ENCODE peak calls at places on chromosome X, in seven cellular contexts. One of them, this sample, is unnamed.

GRCh38 chrX:68147848-68148247 is 285.4 kb downstream of the OPHN1 start:
- DNase-seq in H1: no peak
- DNase-seq in GM12891: no peak
- DNase-seq in GM12892: no peak
- DNase-seq in SK-N-SH: no peak
- DNase-seq in HepG2: no peak
- DNase-seq in GM12878: no peak
- DNase-seq in this sample: no peak

GRCh38 chrX:22196151-22196550 is 76.6 kb upstream of the CBLL2 start:
- DNase-seq in H1: no peak
- DNase-seq in GM12891: no peak
- DNase-seq in GM12892: no peak
- DNase-seq in SK-N-SH: no peak
- DNase-seq in HepG2: no peak
- DNase-seq in GM12878: no peak
- DNase-seq in this sample: no peak

GRCh38 chrX:11053351-11053750 is 57.8 kb upstream of the HCCS start:
- DNase-seq in H1: no peak
- DNase-seq in GM12891: no peak
- DNase-seq in GM12892: no peak
- DNase-seq in SK-N-SH: no peak
- DNase-seq in HepG2: no peak
- DNase-seq in GM12878: no peak
- DNase-seq in this sample: no peak

GRCh38 chrX:3522016-3522690 is 175.7 kb upstream of the MXRA5 start:
- DNase-seq in H1: no peak
- DNase-seq in GM12891: no peak
- DNase-seq in GM12892: no peak
- DNase-seq in SK-N-SH: no peak
- DNase-seq in HepG2: no peak
- DNase-seq in GM12878: no peak
- DNase-seq in this sample: no peak

GRCh38 chrX:45667666-45668065 is 467.0 kb upstream of the DIPK2B start:
- DNase-seq in H1: no peak
- DNase-seq in GM12891: no peak
- DNase-seq in GM12892: no peak
- DNase-seq in SK-N-SH: no peak
- DNase-seq in HepG2: no peak
- DNase-seq in GM12878: no peak
- DNase-seq in this sample: no peak

GRCh38 chrX:80578518-80579105 is 158.4 kb downstream of the TENT5D start:
- DNase-seq in H1: no peak
- DNase-seq in GM12891: no peak
- DNase-seq in GM12892: no peak
- DNase-seq in SK-N-SH: peak
- DNase-seq in HepG2: peak
- DNase-seq in GM12878: no peak
- DNase-seq in this sample: peak

GRCh38 chrX:119622356-119623232 is 16.4 kb upstream of the NKRF start:
- DNase-seq in H1: no peak
- DNase-seq in GM12891: no peak
- DNase-seq in GM12892: no peak
- DNase-seq in SK-N-SH: no peak
- DNase-seq in HepG2: no peak
- DNase-seq in GM12878: no peak
- DNase-seq in this sample: no peak

GRCh38 chrX:119495734-119496520 is 27.7 kb downstream of the SLC25A5 start:
- DNase-seq in H1: no peak
- DNase-seq in GM12891: no peak
- DNase-seq in GM12892: no peak
- DNase-seq in SK-N-SH: no peak
- DNase-seq in HepG2: peak
- DNase-seq in GM12878: no peak
- DNase-seq in this sample: no peak

GRCh38 chrX:10352536-10352935 is 195.8 kb downstream of the CLCN4 start:
- DNase-seq in H1: no peak
- DNase-seq in GM12891: no peak
- DNase-seq in GM12892: no peak
- DNase-seq in SK-N-SH: no peak
- DNase-seq in HepG2: no peak
- DNase-seq in GM12878: no peak
- DNase-seq in this sample: no peak

GRCh38 chrX:72080150-72080549 is 51.6 kb downstream of the RTL5 start:
- DNase-seq in H1: no peak
- DNase-seq in GM12891: no peak
- DNase-seq in GM12892: no peak
- DNase-seq in SK-N-SH: no peak
- DNase-seq in HepG2: no peak
- DNase-seq in GM12878: no peak
- DNase-seq in this sample: no peak

GRCh38 chrX:70434914-70435586 is 9.6 kb upstream of the DLG3 start:
- DNase-seq in H1: no peak
- DNase-seq in GM12891: no peak
- DNase-seq in GM12892: no peak
- DNase-seq in SK-N-SH: no peak
- DNase-seq in HepG2: no peak
- DNase-seq in GM12878: no peak
- DNase-seq in this sample: no peak
- TF ChIP-seq TAF1 in H1: no peak
- TF ChIP-seq TAF1 in GM12891: no peak
- TF ChIP-seq TAF1 in GM12892: no peak
- TF ChIP-seq TAF1 in SK-N-SH: no peak
- TF ChIP-seq TAF1 in HepG2: no peak
- TF ChIP-seq TAF1 in GM12878: no peak
- TF ChIP-seq TAF1 in this sample: no peak

DNA sequence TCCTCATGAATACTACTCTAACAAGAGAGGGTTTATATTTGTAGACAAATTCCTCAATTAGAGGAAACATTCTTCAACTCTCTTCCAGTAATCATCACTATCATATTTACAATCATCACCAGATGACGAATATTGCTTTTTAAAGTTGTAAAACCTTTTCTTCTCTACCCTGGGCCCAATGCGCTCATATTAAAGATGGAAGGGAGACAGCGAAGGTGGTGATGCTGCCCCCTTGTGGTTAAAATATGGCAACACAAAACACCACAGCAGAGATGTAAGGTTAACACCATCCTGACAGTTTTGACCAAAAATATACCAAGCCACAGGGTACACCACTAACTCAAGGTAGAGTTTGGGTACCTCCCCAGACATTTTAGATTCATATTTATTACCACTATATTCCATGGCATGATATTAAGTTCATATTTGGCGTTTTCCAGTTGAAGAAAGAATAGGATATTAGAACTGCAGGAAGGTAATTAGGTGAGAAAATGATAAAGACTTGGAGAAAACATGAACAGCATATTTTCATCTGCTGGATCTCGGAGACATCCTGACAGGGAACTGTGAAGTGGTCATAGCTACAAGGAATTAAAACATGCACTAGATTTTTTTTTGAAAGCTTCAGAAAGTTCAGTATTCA is 72.8 kb downstream of the SLC9A7 start:
- DNase-seq in H1: no peak
- DNase-seq in GM12891: no peak
- DNase-seq in GM12892: no peak
- DNase-seq in SK-N-SH: peak
- DNase-seq in HepG2: peak
- DNase-seq in GM12878: no peak
- DNase-seq in this sample: peak
- TF ChIP-seq TAF1 in H1: no peak
- TF ChIP-seq TAF1 in GM12891: no peak
- TF ChIP-seq TAF1 in GM12892: no peak
- TF ChIP-seq TAF1 in SK-N-SH: no peak
- TF ChIP-seq TAF1 in HepG2: no peak
- TF ChIP-seq TAF1 in GM12878: no peak
- TF ChIP-seq TAF1 in this sample: no peak

DNA sequence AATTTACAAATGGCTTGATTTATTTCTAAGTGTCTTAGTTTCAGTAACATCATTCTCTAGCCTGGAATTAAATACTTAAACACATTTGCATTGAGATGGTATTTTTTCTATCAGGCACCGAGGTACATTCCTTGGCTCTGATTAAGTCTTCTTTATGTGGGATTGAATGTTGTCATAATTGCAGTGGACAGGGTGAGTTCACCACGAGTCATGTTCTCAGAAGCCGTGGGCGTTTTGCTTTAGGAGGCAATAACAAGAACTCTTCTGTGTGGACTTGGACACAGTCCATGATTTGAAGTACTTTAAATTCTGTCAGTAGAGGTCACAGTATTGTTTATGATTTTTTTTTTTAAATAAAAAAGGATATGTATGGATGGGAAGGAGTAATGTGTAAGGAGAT is 57.1 kb upstream of the EFHC2 start:
- DNase-seq in H1: no peak
- DNase-seq in GM12891: no peak
- DNase-seq in GM12892: no peak
- DNase-seq in SK-N-SH: no peak
- DNase-seq in HepG2: no peak
- DNase-seq in GM12878: no peak
- DNase-seq in this sample: no peak
- TF ChIP-seq TAF1 in H1: no peak
- TF ChIP-seq TAF1 in GM12891: no peak
- TF ChIP-seq TAF1 in GM12892: no peak
- TF ChIP-seq TAF1 in SK-N-SH: no peak
- TF ChIP-seq TAF1 in HepG2: no peak
- TF ChIP-seq TAF1 in GM12878: no peak
- TF ChIP-seq TAF1 in this sample: no peak

DNA sequence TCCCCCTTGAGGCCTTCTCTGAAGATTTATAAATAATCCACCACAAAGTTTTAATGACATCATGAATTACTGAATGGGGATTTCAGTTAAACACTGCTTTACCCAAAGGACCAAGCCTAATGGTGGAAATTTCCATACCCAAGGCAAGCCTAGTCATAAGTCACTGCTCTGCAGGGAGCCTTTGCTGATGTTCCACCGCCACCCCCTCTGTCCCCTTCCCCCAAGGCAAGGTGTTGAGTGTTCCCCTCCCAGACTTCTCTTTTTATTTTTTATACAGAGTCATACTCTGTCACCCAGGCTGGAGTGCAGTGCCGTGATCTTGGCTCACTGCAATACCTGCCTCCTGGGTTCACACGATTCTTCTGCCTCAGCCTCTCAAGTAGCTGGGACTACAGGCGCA is 76.4 kb upstream of the FUNDC1 start:
- DNase-seq in H1: no peak
- DNase-seq in GM12891: no peak
- DNase-seq in GM12892: no peak
- DNase-seq in SK-N-SH: no peak
- DNase-seq in HepG2: no peak
- DNase-seq in GM12878: no peak
- DNase-seq in this sample: no peak
- TF ChIP-seq TAF1 in H1: no peak
- TF ChIP-seq TAF1 in GM12891: no peak
- TF ChIP-seq TAF1 in GM12892: no peak
- TF ChIP-seq TAF1 in SK-N-SH: no peak
- TF ChIP-seq TAF1 in HepG2: no peak
- TF ChIP-seq TAF1 in GM12878: no peak
- TF ChIP-seq TAF1 in this sample: no peak

GRCh38 chrX:1485033-1485432 is 32.3 kb upstream of the ASMTL start:
- DNase-seq in H1: no peak
- DNase-seq in GM12891: no peak
- DNase-seq in GM12892: no peak
- DNase-seq in SK-N-SH: no peak
- DNase-seq in HepG2: no peak
- DNase-seq in GM12878: no peak
- DNase-seq in this sample: no peak

GRCh38 chrX:1483843-1484637 is 31.3 kb upstream of the ASMTL start:
- DNase-seq in H1: no peak
- DNase-seq in GM12891: no peak
- DNase-seq in GM12892: no peak
- DNase-seq in SK-N-SH: no peak
- DNase-seq in HepG2: peak
- DNase-seq in GM12878: peak
- DNase-seq in this sample: no peak

GRCh38 chrX:1486177-1486576 is 33.5 kb upstream of the ASMTL start:
- DNase-seq in H1: no peak
- DNase-seq in GM12891: no peak
- DNase-seq in GM12892: no peak
- DNase-seq in SK-N-SH: no peak
- DNase-seq in HepG2: no peak
- DNase-seq in GM12878: no peak
- DNase-seq in this sample: no peak

GRCh38 chrX:1486749-1487361 is 34.1 kb upstream of the ASMTL start:
- DNase-seq in H1: no peak
- DNase-seq in GM12891: no peak
- DNase-seq in GM12892: no peak
- DNase-seq in SK-N-SH: no peak
- DNase-seq in HepG2: no peak
- DNase-seq in GM12878: no peak
- DNase-seq in this sample: no peak

DNA sequence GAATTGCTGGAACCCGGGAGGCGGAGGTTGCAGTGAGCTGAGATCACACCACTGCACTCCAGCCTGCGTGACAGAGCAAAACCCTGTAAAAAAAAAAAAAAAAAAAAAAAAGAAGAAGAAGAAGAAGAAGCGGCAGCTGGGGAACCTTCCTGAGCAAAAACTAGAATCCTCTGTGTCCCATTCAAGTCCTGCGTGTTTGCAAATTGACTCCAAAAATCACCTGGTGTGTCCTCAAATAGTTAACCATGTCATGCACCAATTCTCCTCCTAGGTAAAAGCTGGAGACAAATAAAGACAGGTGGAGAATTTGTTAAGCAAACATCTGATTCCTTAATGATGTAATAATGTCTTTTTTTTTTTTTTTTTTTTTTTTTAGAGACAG is 31.9 kb upstream of the ASMTL start:
- DNase-seq in H1: no peak
- DNase-seq in GM12891: no peak
- DNase-seq in GM12892: no peak
- DNase-seq in SK-N-SH: no peak
- DNase-seq in HepG2: no peak
- DNase-seq in GM12878: no peak
- DNase-seq in this sample: no peak
- TF ChIP-seq TAF1 in H1: no peak
- TF ChIP-seq TAF1 in GM12891: no peak
- TF ChIP-seq TAF1 in GM12892: no peak
- TF ChIP-seq TAF1 in SK-N-SH: no peak
- TF ChIP-seq TAF1 in HepG2: no peak
- TF ChIP-seq TAF1 in GM12878: no peak
- TF ChIP-seq TAF1 in this sample: no peak

DNA sequence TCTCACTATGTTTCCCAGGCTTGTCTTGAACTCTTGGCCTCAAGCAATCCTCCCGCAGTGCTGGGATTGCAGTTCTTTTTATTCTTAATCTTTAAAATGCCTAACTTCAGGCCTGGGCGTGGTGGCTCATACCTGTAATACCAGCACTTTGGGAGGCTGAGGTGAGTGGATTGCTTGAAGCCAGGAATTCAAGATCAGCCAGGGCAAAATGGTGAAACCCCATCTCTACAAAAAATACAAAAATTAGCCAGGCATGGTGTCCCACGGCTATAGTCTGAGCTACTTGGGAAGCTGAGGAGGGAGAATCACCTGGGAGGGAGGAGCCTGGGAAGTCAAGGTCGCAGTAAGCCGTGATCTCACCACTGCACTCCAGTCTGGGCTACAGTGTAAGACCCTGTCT is 45.9 kb downstream of the PLS3 start:
- DNase-seq in H1: no peak
- DNase-seq in GM12891: no peak
- DNase-seq in GM12892: no peak
- DNase-seq in SK-N-SH: no peak
- DNase-seq in HepG2: no peak
- DNase-seq in GM12878: no peak
- DNase-seq in this sample: no peak
- TF ChIP-seq TAF1 in H1: no peak
- TF ChIP-seq TAF1 in GM12891: no peak
- TF ChIP-seq TAF1 in GM12892: no peak
- TF ChIP-seq TAF1 in SK-N-SH: no peak
- TF ChIP-seq TAF1 in HepG2: no peak
- TF ChIP-seq TAF1 in GM12878: no peak
- TF ChIP-seq TAF1 in this sample: no peak